ENCODE peak calls at places on chromosomes 4 and X, in ten cellular contexts. X is HEK293T; P is smooth muscle cell of the brain vasculature; Q is stromal cell of bone marrow; I is WTC11; R is activated CD8-positive, alpha-beta memory T cell treated with anti-CD3 and anti-CD28 coated beads, Interleukin-2, amount 50 U/mL, for 48 hours; E is AG10803; V is posterior cingulate gyrus; N is AG09319; G is Daoy. O is an unnamed sample.

GRCh38 chr4:65799513-65799912 is 129.2 kb upstream of the EPHA5 start:
- DNase-seq in G (no peak), P (no peak), V (no peak), E (no peak), I (no peak), X (no peak), Q (no peak), R (no peak), N (no peak), O (no peak)

GRCh38 chr4:151569650-151570049 is 160.7 kb downstream of the FHIP1A start:
- DNase-seq in Q (no peak), N (no peak), I (no peak), P (no peak), G (no peak), E (no peak), R (no peak), X (no peak), V (no peak), O (no peak)

GRCh38 chr4:134001057-134001456 is 200.5 kb downstream of the PABPC4L start:
- DNase-seq in E (no peak), V (no peak), G (no peak), R (no peak), X (no peak), N (no peak), P (no peak), Q (no peak), I (no peak), O (no peak)

GRCh38 chr4:101304916-101305315 is 42.4 kb downstream of the PPP3CA start:
- DNase-seq in R (no peak), G (peak; percentile 49), V (no peak), N (no peak), E (no peak), Q (no peak), I (no peak), P (peak; percentile 35), X (peak; percentile 38), O (no peak)

GRCh38 chr4:37970702-37971101 is 10.5 kb downstream of the PTTG2 start:
- DNase-seq in G (peak; percentile 43), I (peak; percentile 38), Q (peak; percentile 37), X (no peak), N (no peak), P (no peak), E (peak; percentile 42), R (peak; percentile 69), V (no peak), O (peak; percentile 45)

GRCh38 chr4:118224239-118224829 is 128.5 kb downstream of the PRSS12 start:
- DNase-seq in P (peak; percentile 29), I (no peak), R (no peak), Q (peak; percentile 40), G (peak; percentile 14), N (peak; percentile 38), E (peak; percentile 76), V (no peak), X (peak; percentile 41), O (peak; percentile 62)

GRCh38 chr4:122458625-122459024 is 2.1 kb upstream of the IL2 start:
- DNase-seq in X (no peak), E (peak; percentile 21), I (no peak), P (no peak), V (no peak), N (no peak), Q (no peak), R (no peak), G (peak; percentile 16), O (no peak)

GRCh38 chr4:83751336-83751949 is 215.5 kb downstream of the GPAT3 start:
- DNase-seq in N (no peak), E (no peak), V (no peak), X (no peak), G (no peak), I (no peak), Q (no peak), R (no peak), P (no peak), O (no peak)

GRCh38 chr4:4226606-4227438 is at the start of gene OTOP1:
- DNase-seq in X (no peak), G (no peak), P (no peak), I (no peak), N (no peak), V (no peak), E (no peak), Q (no peak), R (no peak), O (no peak)

GRCh38 chrX:16578218-16578617 is 71.7 kb upstream of the S100G start:
- DNase-seq in Q (peak; percentile 36), N (no peak), I (no peak), P (no peak), R (no peak), X (no peak), E (peak; percentile 67), V (no peak), G (no peak), O (no peak)

GRCh38 chr4:55386073-55386472 is 9.7 kb upstream of the TMEM165 start:
- DNase-seq in E (peak; percentile 21), X (peak; percentile 58), Q (no peak), N (no peak), V (no peak), I (no peak), G (no peak), P (no peak), R (no peak), O (no peak)